ENCODE peak calls at places on chromosomes 3 and 15, in four cellular contexts. Z, B, F and L are unnamed samples.

GRCh38 chr3:179956416-179956830 is 80.3 kb downstream of the PEX5L start:
- DNase-seq in Z (no peak), B (no peak), F (no peak), L (no peak)

GRCh38 chr15:50925281-50925680 is 16.8 kb downstream of the AP4E1 start:
- DNase-seq in B (no peak), F (no peak), Z (no peak), L (no peak)

GRCh38 chr3:49926117-49926728 is 3.4 kb downstream of the MON1A start:
- DNase-seq in F (no peak), Z (no peak), B (no peak), L (no peak)

GRCh38 chr3:4817128-4817527 is 162.1 kb upstream of the BHLHE40 start:
- DNase-seq in Z (no peak), B (no peak), F (no peak), L (no peak)

GRCh38 chr3:119293761-119294401 is at the start of gene ARHGAP31:
- DNase-seq in Z (peak; percentile 81), B (peak; percentile 90), F (peak; percentile 73), L (no peak)

GRCh38 chr3:150721285-150722130 is 17.8 kb upstream of the ERICH6 start:
- DNase-seq in F (peak; percentile 77), Z (peak; percentile 29), B (peak; percentile 69), L (no peak)

GRCh38 chr3:61168286-61168685 is 83.0 kb downstream of the FHIT start:
- DNase-seq in Z (no peak), B (no peak), F (no peak), L (no peak)

GRCh38 chr15:63246691-63247464 is 30.5 kb upstream of the APH1B start:
- DNase-seq in Z (peak; percentile 36), F (no peak), B (no peak), L (no peak)

GRCh38 chr3:18410205-18410604 is 14.9 kb downstream of the SATB1 start:
- DNase-seq in F (no peak), B (no peak), Z (no peak), L (no peak)

GRCh38 chr15:92892201-92892555 is 7.9 kb upstream of the CHD2 start:
- DNase-seq in B (no peak), Z (no peak), F (no peak), L (no peak)

GRCh38 chr15:66172339-66172980 is 81.1 kb downstream of the MEGF11 start:
- DNase-seq in Z (no peak), B (no peak), F (no peak), L (no peak)

GRCh38 chr3:141333796-141334626 is 34.3 kb upstream of the ZBTB38 start:
- DNase-seq in B (no peak), F (no peak), Z (no peak), L (no peak)

GRCh38 chr15:31024330-31024729 is 32.9 kb upstream of the MTMR10 start:
- DNase-seq in F (peak; percentile 41), B (peak; percentile 97), Z (peak; percentile 93), L (peak; percentile 97)

GRCh38 chr3:150469031-150469930 is 61.2 kb downstream of the TSC22D2 start:
- DNase-seq in F (no peak), Z (peak; percentile 95), B (peak; percentile 88), L (peak; percentile 94)

GRCh38 chr3:121592856-121593702 is at the start of gene FBXO40:
- DNase-seq in F (peak; percentile 17), Z (no peak), B (no peak), L (no peak)

GRCh38 chr15:77543159-77543882 is 89.4 kb downstream of the LINGO1 start:
- DNase-seq in F (peak; percentile 95), B (peak; percentile 80), Z (peak; percentile 65), L (no peak)

GRCh38 chr3:66618066-66618465 is 117.2 kb upstream of the LRIG1 start:
- DNase-seq in F (no peak), B (no peak), Z (no peak), L (no peak)

GRCh38 chr15:74531144-74531811 is 9.7 kb upstream of the ARID3B start:
- DNase-seq in Z (peak; percentile 98), B (no peak), F (peak; percentile 54), L (peak; percentile 91)

GRCh38 chr3:60215952-60216351 is 1035.3 kb downstream of the FHIT start:
- DNase-seq in Z (no peak), B (no peak), F (no peak), L (no peak)

GRCh38 chr15:71761649-71762048 is 48.7 kb upstream of the NR2E3 start:
- DNase-seq in B (peak; percentile 84), F (no peak), Z (peak; percentile 74), L (peak; percentile 92)

GRCh38 chr3:186109897-186110803 is 1.3 kb upstream of the ETV5 start:
- DNase-seq in Z (peak; percentile 29), F (peak; percentile 67), B (peak; percentile 48), L (no peak)

DNA sequence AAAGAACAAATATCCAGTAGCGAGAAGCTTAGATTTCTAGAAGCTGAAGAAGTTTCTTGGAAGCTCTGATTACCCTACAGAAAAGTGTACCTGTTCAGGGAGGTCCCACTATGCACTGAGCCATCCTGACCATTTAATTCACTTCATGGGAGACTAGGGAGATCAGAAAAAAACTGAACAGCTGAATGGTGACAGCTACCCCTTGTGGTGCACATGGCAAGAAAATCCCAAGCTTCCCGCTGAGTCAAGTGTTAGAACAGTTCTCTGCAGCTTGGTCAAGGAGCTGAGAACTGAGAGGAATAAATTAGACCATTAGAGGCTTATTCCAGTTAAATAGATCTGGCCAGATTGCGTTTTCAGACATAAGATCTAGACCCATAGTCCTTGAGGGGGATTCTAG is 197.2 kb upstream of the VEPH1 start:
- DNase-seq in F (peak; percentile 40), Z (no peak), B (no peak), L (no peak)
- TF ChIP-seq CTCF in F (no peak), Z (no peak), B (no peak), L (no peak)

GRCh38 chr15:40928351-40928974 is 677 bp upstream of the DLL4 start:
- DNase-seq in F (peak; percentile 55), B (no peak), Z (no peak), L (no peak)

GRCh38 chr15:40925495-40925862 is 3.7 kb upstream of the DLL4 start:
- DNase-seq in F (peak; percentile 40), Z (no peak), B (no peak), L (no peak)

GRCh38 chr15:40927497-40928346 is 1.4 kb upstream of the DLL4 start:
- DNase-seq in F (no peak), B (no peak), Z (no peak), L (no peak)

GRCh38 chr15:40925863-40926658 is 3.1 kb upstream of the DLL4 start:
- DNase-seq in F (peak; percentile 82), Z (no peak), B (no peak), L (no peak)

DNA sequence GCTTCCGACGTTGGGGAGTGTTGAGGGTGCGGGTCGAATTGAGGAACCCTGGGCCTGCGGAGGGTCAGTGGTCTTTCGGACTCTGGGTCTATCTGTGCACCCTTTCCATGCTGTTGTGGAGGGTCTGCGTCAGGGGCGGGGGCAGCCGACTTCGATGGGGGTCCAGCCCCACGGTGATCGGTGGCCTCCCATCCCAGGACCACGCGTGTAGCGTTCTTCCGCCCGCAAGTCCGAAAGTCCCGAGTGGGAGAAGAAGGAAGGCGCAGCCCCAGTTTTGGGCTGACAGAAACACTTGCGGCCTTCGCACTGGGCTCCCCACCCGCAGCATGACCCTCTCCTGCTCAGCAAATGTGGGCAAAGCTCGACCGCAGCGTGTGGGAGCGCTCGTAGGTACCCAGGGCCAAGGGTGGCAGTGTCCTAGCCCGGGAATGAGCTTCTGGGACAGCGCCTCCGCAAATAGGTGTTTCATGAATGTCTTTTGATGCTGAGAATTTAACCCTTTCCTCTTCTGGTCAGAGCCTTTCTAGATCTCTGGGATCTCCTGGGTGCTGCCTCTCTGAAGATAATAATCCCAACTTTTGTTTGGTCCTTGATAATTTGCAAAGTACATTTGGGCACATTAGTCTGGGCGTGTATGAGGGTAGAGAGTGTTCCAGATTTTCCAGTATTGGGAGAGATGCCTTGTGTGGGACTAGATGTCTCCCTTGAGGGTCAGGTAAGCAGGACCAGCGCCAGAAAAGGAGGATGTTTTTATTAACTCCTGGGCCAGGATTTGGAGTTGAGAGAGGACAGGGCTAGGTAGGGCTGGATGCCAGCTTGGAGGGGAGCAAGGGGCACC is 2.3 kb upstream of the DLL4 start:
- DNase-seq in Z (no peak), B (no peak), F (no peak), L (no peak)
- H3K4me3 ChIP-seq in Z (no peak overlapping the region), B (no peak overlapping the region), F (peak overlapping the region; percentile 46), L (no peak overlapping the region)

GRCh38 chr3:159669024-159669476 is 319.6 kb upstream of the IL12A start:
- DNase-seq in B (peak; percentile 33), Z (peak; percentile 14), F (no peak), L (peak; percentile 70)
- H3K36me3 ChIP-seq in B (no peaks in the 10 kb centered on the region), Z (no peaks in the 10 kb centered on the region), F (no peaks in the 10 kb centered on the region), L (no peaks in the 10 kb centered on the region)

GRCh38 chr3:51982352-51982837 is 940 bp upstream of the ACY1 start:
- DNase-seq in Z (no peak), B (no peak), F (peak; percentile 68), L (no peak)
- TF ChIP-seq CTCF in Z (peak; percentile 73), B (peak; percentile 69), F (peak; percentile 59), L (peak; percentile 77)

GRCh38 chr3:124834723-124835718 is 52.1 kb downstream of the ITGB5 start:
- DNase-seq in F (peak; percentile 62), Z (peak; percentile 89), B (peak; percentile 90), L (peak; percentile 76)
- H3K4me3 ChIP-seq in F (no peak overlapping the region), Z (peak overlapping the region; percentile 3), B (no peak overlapping the region), L (no peak overlapping the region)

GRCh38 chr3:111871809-111872623 is 13.0 kb downstream of the PHLDB2 start:
- DNase-seq in Z (no peak), F (peak; percentile 40), B (no peak), L (no peak)

GRCh38 chr3:111874177-111874820 is 15.2 kb downstream of the PHLDB2 start:
- DNase-seq in Z (peak; percentile 86), F (peak; percentile 55), B (peak; percentile 47), L (peak; percentile 66)

GRCh38 chr3:111867889-111868426 is 8.9 kb downstream of the PHLDB2 start:
- DNase-seq in F (no peak), Z (no peak), B (no peak), L (no peak)

GRCh38 chr3:111872948-111873347 is 13.9 kb downstream of the PHLDB2 start:
- DNase-seq in Z (no peak), B (no peak), F (no peak), L (no peak)
- H3K36me3 ChIP-seq in Z (peaks cover 10% of the 10 kb centered on the region), B (peaks cover 6% of the 10 kb centered on the region), F (no peaks in the 10 kb centered on the region), L (peaks cover 1% of the 10 kb centered on the region)

DNA sequence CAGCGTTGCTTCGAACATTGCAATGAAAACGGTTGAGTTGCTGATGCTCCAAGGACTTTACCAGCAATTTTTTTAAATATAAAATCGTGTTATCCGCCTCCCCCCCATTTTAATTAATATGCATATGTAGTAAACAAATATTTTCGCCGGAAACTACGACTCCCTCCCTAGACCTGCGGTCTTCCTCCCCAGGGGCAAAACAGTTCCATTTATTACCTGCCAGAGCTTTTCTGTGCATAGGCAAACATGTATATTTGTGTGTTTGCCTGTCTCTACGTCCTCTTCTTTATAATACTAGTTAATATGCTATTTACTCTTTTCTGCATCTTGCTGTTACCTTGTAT is 593 bp upstream of the RSL24D1 start:
- DNase-seq in Z (no peak), F (no peak), B (no peak), L (no peak)
- TF ChIP-seq CTCF in Z (no peak), F (no peak), B (no peak), L (no peak)